ENCODE peak calls at places on chromosomes 6 and 20, in six cellular contexts. Q is NCI-H1694 treated with DMSO at 0.1 percent for 48 hours, U is amniotic stem cell, K is pulmonary artery endothelial cell, X is RWPE1, H is mesothelial cell of epicardium. D is an unnamed sample.

GRCh38 chr6:39059496-39060310 is 11.1 kb downstream of the GLP1R start:
- DNase-seq in Q (no peak), U (no peak), K (no peak), X (no peak), H (no peak), D (no peak)

GRCh38 chr6:25006565-25007001 is 70.8 kb upstream of the RIPOR2 start:
- DNase-seq in Q (no peak), U (no peak), K (peak), X (peak), H (no peak), D (peak)

GRCh38 chr20:62088258-62089127 is 22.8 kb upstream of the TAF4 start:
- DNase-seq in Q (no peak), U (peak), K (peak), X (peak), H (no peak), D (no peak)

GRCh38 chr6:38179794-38180430 is 360.4 kb downstream of the ZFAND3 start:
- DNase-seq in Q (no peak), U (no peak), K (no peak), X (no peak), H (no peak), D (no peak)

GRCh38 chr6:9516207-9516606 is 898.7 kb downstream of the TFAP2A start:
- DNase-seq in Q (no peak), U (peak), K (no peak), X (peak), H (no peak), D (no peak)

GRCh38 chr6:111681856-111682255 is 76.2 kb upstream of the TRAF3IP2 start:
- DNase-seq in Q (no peak), U (no peak), K (no peak), X (no peak), H (no peak), D (no peak)

GRCh38 chr6:46691052-46691451 is 3.4 kb downstream of the TDRD6 start:
- DNase-seq in Q (no peak), U (no peak), K (no peak), X (no peak), H (no peak), D (no peak)

GRCh38 chr6:162450358-162450757 is 277.2 kb downstream of the PRKN start:
- DNase-seq in Q (no peak), U (no peak), K (no peak), X (no peak), H (no peak), D (no peak)

GRCh38 chr6:30556714-30556963 is 350 bp upstream of the GNL1 start:
- DNase-seq in Q (no peak), U (peak), K (no peak), X (peak), H (no peak), D (no peak)

GRCh38 chr6:9504191-9504590 is 910.7 kb downstream of the TFAP2A start:
- DNase-seq in Q (no peak), U (no peak), K (no peak), X (no peak), H (no peak), D (no peak)

GRCh38 chr6:168333039-168333438 is 13.5 kb upstream of the DACT2 start:
- DNase-seq in Q (no peak), U (no peak), K (no peak), X (no peak), H (no peak), D (no peak)

GRCh38 chr20:58624687-58625086 is 26.4 kb upstream of the STX16 start:
- DNase-seq in Q (no peak), U (no peak), K (no peak), X (no peak), H (no peak), D (no peak)

GRCh38 chr20:19254086-19254821 is 41.8 kb downstream of the SLC24A3 start:
- DNase-seq in Q (no peak), U (no peak), K (no peak), X (no peak), H (no peak), D (no peak)

GRCh38 chr20:62772618-62772993 is 23.7 kb upstream of the MRGBP start:
- DNase-seq in Q (no peak), U (no peak), K (no peak), X (no peak), H (no peak), D (no peak)